ENCODE peak calls at places on chromosome 15, in five cellular contexts. E, J, P, U and T are unnamed samples.

GRCh38 chr15:69225355-69226027 is 65.1 kb downstream of the GLCE start:
- DNase-seq in U (peak; percentile 49), P (no peak), E (no peak), J (peak; percentile 14), T (no peak)

GRCh38 chr15:48927181-48927580 is 36.5 kb downstream of the SHC4 start:
- DNase-seq in P (no peak), U (no peak), J (no peak), E (no peak), T (no peak)

GRCh38 chr15:81633889-81634288 is 259.9 kb upstream of the TMC3 start:
- DNase-seq in J (no peak), U (no peak), E (no peak), P (no peak), T (no peak)

GRCh38 chr15:25244731-25245585 is 193.9 kb downstream of the UBE3A start:
- DNase-seq in J (no peak), U (no peak), E (no peak), P (no peak), T (no peak)

GRCh38 chr15:61660579-61660978 is 399.7 kb downstream of the VPS13C start:
- DNase-seq in J (no peak), P (no peak), U (no peak), E (no peak), T (no peak)

GRCh38 chr15:70479056-70479455 is 284.3 kb downstream of the UACA start:
- DNase-seq in P (no peak), J (no peak), U (no peak), E (no peak), T (no peak)

GRCh38 chr15:66189291-66189690 is 64.3 kb downstream of the MEGF11 start:
- DNase-seq in P (no peak), U (no peak), E (no peak), J (no peak), T (no peak)

GRCh38 chr15:84775867-84776449 is 27.6 kb downstream of the ZNF592 start:
- DNase-seq in J (no peak), E (no peak), U (no peak), P (no peak), T (no peak)

GRCh38 chr15:27017168-27017809 is 46.3 kb downstream of the GABRG3 start:
- DNase-seq in U (peak; percentile 73), J (peak; percentile 87), P (peak; percentile 0), E (peak; percentile 72), T (peak; percentile 94)

GRCh38 chr15:98671060-98672008 is 23.0 kb downstream of the IGF1R start:
- DNase-seq in P (no peak), J (no peak), U (peak; percentile 95), E (no peak), T (peak; percentile 43)

GRCh38 chr15:48547305-48547704 is 98.2 kb downstream of the FBN1 start:
- DNase-seq in P (no peak), U (no peak), J (no peak), E (no peak), T (no peak)

GRCh38 chr15:75043509-75044257 is 20.3 kb downstream of the PPCDC start:
- DNase-seq in J (no peak), U (peak; percentile 96), E (peak; percentile 80), P (peak; percentile 93), T (no peak)

GRCh38 chr15:41104234-41104633 is 11.8 kb downstream of the INO80 start:
- DNase-seq in P (no peak), E (no peak), J (no peak), U (no peak), T (no peak)

GRCh38 chr15:45588199-45588910 is 1.2 kb downstream of the BLOC1S6 start:
- DNase-seq in J (no peak), U (peak; percentile 16), E (no peak), P (no peak), T (no peak)

GRCh38 chr15:43943511-43943910 is 116.7 kb downstream of the WDR76 start:
- DNase-seq in E (no peak), J (no peak), U (no peak), P (no peak), T (no peak)

GRCh38 chr15:38745136-38745535 is 180.5 kb upstream of the RASGRP1 start:
- DNase-seq in E (no peak), U (no peak), J (no peak), P (no peak), T (no peak)

GRCh38 chr15:36230741-36231140 is 348.7 kb upstream of the CDIN1 start:
- DNase-seq in E (no peak), U (no peak), J (no peak), P (no peak), T (no peak)

GRCh38 chr15:59846100-59846499 is 157.0 kb upstream of the BNIP2 start:
- DNase-seq in J (no peak), U (no peak), P (no peak), E (no peak), T (no peak)

GRCh38 chr15:50128266-50128665 is 9.2 kb upstream of the ATP8B4 start:
- DNase-seq in J (no peak), U (no peak), P (no peak), E (no peak), T (no peak)

GRCh38 chr15:70017796-70018195 is 79.9 kb downstream of the TLE3 start:
- DNase-seq in E (no peak), P (no peak), J (no peak), U (no peak), T (no peak)

GRCh38 chr15:93238641-93239040 is 149.6 kb upstream of the RGMA start:
- DNase-seq in P (no peak), J (no peak), E (no peak), U (no peak), T (no peak)

GRCh38 chr15:68290715-68291114 is 13.2 kb downstream of the FEM1B start:
- DNase-seq in J (no peak), U (no peak), E (no peak), P (no peak), T (peak; percentile 31)

DNA sequence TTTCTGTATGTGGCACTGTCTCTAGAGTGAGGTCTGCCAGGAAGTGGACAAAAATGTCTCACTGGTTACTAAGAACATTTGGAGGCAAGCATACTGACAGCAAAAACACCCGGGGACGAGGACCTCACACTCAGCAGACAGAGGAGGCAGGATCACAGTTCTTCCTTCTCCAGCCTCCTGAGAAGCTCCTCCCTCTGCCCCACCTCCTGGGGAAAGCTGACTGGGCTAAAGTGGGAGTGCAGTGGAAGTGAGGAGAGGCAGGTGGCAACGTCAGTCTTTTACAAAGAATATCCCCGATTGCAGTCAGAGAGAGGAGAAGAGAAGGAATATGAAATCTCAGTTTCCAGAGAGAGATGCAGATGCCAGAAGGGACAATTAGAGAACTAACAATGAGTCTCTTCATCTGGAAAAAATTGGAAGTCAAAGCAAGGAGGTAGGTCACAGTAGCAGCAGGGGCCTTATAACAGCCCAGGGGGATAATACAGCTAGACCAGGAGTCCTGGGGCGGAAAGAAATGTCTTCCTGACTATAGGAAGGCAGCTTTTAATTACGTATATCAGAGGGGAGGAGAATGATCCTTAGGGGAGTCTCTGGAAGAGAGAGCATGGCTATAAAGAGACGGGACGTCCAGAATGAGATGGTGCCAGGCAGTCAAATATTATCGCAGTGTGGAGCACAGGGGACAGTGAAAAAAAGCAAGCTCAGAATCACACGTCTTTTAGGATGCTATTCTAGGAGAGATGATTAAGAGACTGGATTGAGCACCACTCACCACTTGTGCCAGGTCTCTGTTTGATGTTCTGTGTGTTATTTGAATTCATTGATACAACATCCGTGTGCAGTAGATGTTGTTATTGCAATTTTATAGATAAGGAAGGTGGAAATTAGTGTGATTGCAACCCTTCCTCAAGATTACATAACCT is 47.2 kb downstream of the LEO1 start:
- DNase-seq in J (no peak), E (no peak), U (no peak), P (no peak), T (no peak)
- TF ChIP-seq KDM1A in J (no peak), E (no peak), U (no peak), P (no peak), T (no peak)

GRCh38 chr15:65069779-65070546 is 2.2 kb upstream of the RASL12 start:
- DNase-seq in E (no peak), J (no peak), U (no peak), P (no peak), T (no peak)

GRCh38 chr15:65069179-65069578 is 1.4 kb upstream of the RASL12 start:
- DNase-seq in E (no peak), P (no peak), J (no peak), U (no peak), T (no peak)

GRCh38 chr15:65072617-65073016 is 3.9 kb upstream of the KBTBD13 start:
- DNase-seq in U (no peak), E (no peak), P (no peak), J (no peak), T (no peak)

GRCh38 chr15:65072027-65072426 is 4.2 kb upstream of the RASL12 start:
- DNase-seq in U (no peak), E (no peak), J (no peak), P (no peak), T (no peak)

DNA sequence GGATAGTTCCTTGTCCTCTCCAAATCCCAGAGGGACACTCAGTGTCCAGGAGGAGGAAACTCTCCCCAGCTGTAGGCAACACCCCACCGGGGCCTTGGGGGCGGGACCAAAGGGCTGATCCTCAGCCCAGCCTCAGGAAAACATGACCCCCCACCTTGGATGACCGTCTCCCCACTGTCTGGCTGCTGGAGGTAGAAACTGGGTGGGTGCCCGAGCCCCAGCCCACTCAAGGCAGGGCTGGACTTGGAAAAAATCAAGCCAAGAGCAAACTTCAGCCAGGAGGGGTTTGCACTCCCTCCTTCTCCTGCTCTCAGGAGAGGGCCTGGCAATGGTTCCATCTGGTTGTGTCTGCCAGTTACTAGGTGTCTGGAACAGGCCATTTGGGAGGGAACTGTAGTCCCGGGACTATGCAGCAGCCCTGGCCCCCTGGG is 3.6 kb upstream of the RASL12 start:
- DNase-seq in U (no peak), E (no peak), J (no peak), P (no peak), T (no peak)
- TF ChIP-seq KDM1A in U (no peak), E (no peak), J (no peak), P (no peak), T (no peak)

GRCh38 chr15:83312046-83312445 is 27.6 kb upstream of the BNC1 start:
- DNase-seq in U (no peak), P (no peak), J (no peak), E (no peak), T (no peak)
- TF ChIP-seq KDM1A in U (no peak), P (no peak), J (no peak), E (no peak), T (no peak)

GRCh38 chr15:40054746-40055575 is 16.0 kb upstream of the SRP14 start:
- DNase-seq in P (no peak), E (no peak), J (no peak), U (no peak), T (no peak)
- TF ChIP-seq KDM1A in P (no peak), E (no peak), J (no peak), U (no peak), T (no peak)